ENCODE peak calls at places on chromosomes 16 and 17, in seven cellular contexts. O, R, C, E, D, X and M are unnamed samples.

GRCh38 chr17:44595216-44595775 is 38.0 kb downstream of the FZD2 start:
- DNase-seq in R (no peak), C (no peak), O (no peak), X (no peak), D (no peak), E (no peak), M (no peak)

GRCh38 chr17:521168-521525 is 168.5 kb upstream of the RPH3AL start:
- DNase-seq in E (no peak), D (no peak), R (no peak), O (no peak), X (no peak), C (no peak), M (no peak)

GRCh38 chr16:14378131-14378551 is 251.9 kb downstream of the PARN start:
- DNase-seq in E (no peak), R (no peak), D (no peak), O (no peak), C (no peak), X (no peak), M (no peak)

GRCh38 chr16:17416461-17417221 is 54.1 kb downstream of the XYLT1 start:
- DNase-seq in O (peak; percentile 54), X (peak; percentile 50), E (peak; percentile 86), D (peak; percentile 64), C (peak; percentile 31), R (no peak), M (peak; percentile 32)

GRCh38 chr17:78127240-78127887 is 1.2 kb downstream of the TMC6 start:
- DNase-seq in O (peak; percentile 78), C (peak; percentile 58), E (peak; percentile 80), R (peak; percentile 88), D (no peak), X (peak; percentile 82), M (peak; percentile 75)

GRCh38 chr16:5252800-5253199 is 155.2 kb upstream of the EEF2KMT start:
- DNase-seq in X (no peak), R (no peak), E (no peak), C (no peak), D (no peak), O (no peak), M (no peak)

GRCh38 chr17:65527381-65527780 is 34.1 kb downstream of the AXIN2 start:
- DNase-seq in E (no peak), D (no peak), X (no peak), C (no peak), O (no peak), R (no peak), M (no peak)

GRCh38 chr17:61578645-61579044 is 12.4 kb downstream of the NACA2 start:
- DNase-seq in O (no peak), C (no peak), D (no peak), R (no peak), E (no peak), X (no peak), M (no peak)